ENCODE peak calls at places on chromosomes 6 and 20, in six cellular contexts. C is IMR-90; A is HS-5; Z is epithelial cell of esophagus; S is GM12891; W is central memory CD4-positive, alpha-beta T cell. I is an unnamed sample.

GRCh38 chr6:6688951-6689350 is 100.4 kb downstream of the LY86 start:
- DNase-seq in C (no peak), A (no peak), Z (no peak), S (no peak), W (no peak), I (no peak)

GRCh38 chr20:35893942-35894341 is 60.4 kb downstream of the SCAND1 start:
- DNase-seq in C (no peak), A (no peak), Z (no peak), S (no peak), W (no peak), I (no peak)

GRCh38 chr6:16690244-16691142 is 70.8 kb downstream of the ATXN1 start:
- DNase-seq in C (peak), A (no peak), Z (peak), S (no peak), W (no peak), I (peak)

GRCh38 chr6:29236060-29236459 is 65.4 kb downstream of the OR2J2 start:
- DNase-seq in C (no peak), A (no peak), Z (no peak), S (no peak), W (no peak), I (no peak)

GRCh38 chr6:130026859-130027258 is 8.5 kb downstream of the L3MBTL3 start:
- DNase-seq in C (peak), A (no peak), Z (peak), S (no peak), W (no peak), I (no peak)

GRCh38 chr6:75993236-75994162 is 79.0 kb downstream of the IMPG1 start:
- DNase-seq in C (no peak), A (no peak), Z (no peak), S (no peak), W (no peak), I (no peak)

GRCh38 chr6:159463440-159463839 is 229.6 kb downstream of the SOD2 start:
- DNase-seq in C (peak), A (no peak), Z (no peak), S (no peak), W (no peak), I (peak)

GRCh38 chr20:45095753-45096371 is 5.1 kb downstream of the KCNS1 start:
- DNase-seq in C (peak), A (no peak), Z (peak), S (no peak), W (peak), I (peak)

GRCh38 chr20:62819494-62820174 is 2.8 kb downstream of the COL9A3 start:
- DNase-seq in C (peak), A (no peak), Z (no peak), S (no peak), W (no peak), I (peak)

GRCh38 chr6:111875741-111876140 is 2.5 kb upstream of the FYN start:
- DNase-seq in C (no peak), A (no peak), Z (no peak), S (no peak), W (no peak), I (no peak)

GRCh38 chr6:7197752-7198151 is 90.0 kb downstream of the RREB1 start:
- DNase-seq in C (no peak), A (no peak), Z (no peak), S (no peak), W (no peak), I (no peak)

GRCh38 chr6:71012871-71013456 is 56.1 kb upstream of the B3GAT2 start:
- DNase-seq in C (peak), A (peak), Z (peak), S (peak), W (peak), I (peak)

GRCh38 chr6:28803337-28803709 is 120.5 kb downstream of the TRIM27 start:
- DNase-seq in C (no peak), A (no peak), Z (no peak), S (no peak), W (no peak), I (no peak)

GRCh38 chr6:104928141-104928540 is 28.8 kb upstream of the LIN28B start:
- DNase-seq in C (no peak), A (no peak), Z (no peak), S (no peak), W (no peak), I (no peak)

GRCh38 chr6:39956951-39957350 is 22.7 kb upstream of the MOCS1 start:
- DNase-seq in C (peak), A (no peak), Z (peak), S (no peak), W (no peak), I (peak)

GRCh38 chr6:8825726-8826125 is 390.4 kb upstream of the SLC35B3 start:
- DNase-seq in C (no peak), A (no peak), Z (no peak), S (no peak), W (no peak), I (no peak)

GRCh38 chr20:58014628-58015315 is 213.7 kb downstream of the ANKRD60 start:
- DNase-seq in C (no peak), A (no peak), Z (peak), S (no peak), W (peak), I (no peak)

GRCh38 chr20:61328906-61329558 is 77.0 kb downstream of the CDH4 start:
- DNase-seq in C (peak), A (no peak), Z (peak), S (peak), W (no peak), I (no peak)

GRCh38 chr6:136967874-136968752 is 46.0 kb downstream of the SLC35D3 start:
- DNase-seq in C (peak), A (peak), Z (peak), S (peak), W (peak), I (peak)

GRCh38 chr6:136586295-136586694 is 36.1 kb upstream of the MAP7 start:
- DNase-seq in C (peak), A (peak), Z (peak), S (no peak), W (no peak), I (peak)

GRCh38 chr20:19361801-19362200 is 149.4 kb downstream of the SLC24A3 start:
- DNase-seq in C (no peak), A (no peak), Z (no peak), S (no peak), W (no peak), I (no peak)

GRCh38 chr20:24823989-24824693 is 124.9 kb upstream of the CST7 start:
- DNase-seq in C (no peak), A (no peak), Z (no peak), S (no peak), W (no peak), I (no peak)

GRCh38 chr6:12137480-12137879 is 125.4 kb downstream of the HIVEP1 start:
- DNase-seq in C (peak), A (no peak), Z (peak), S (no peak), W (no peak), I (peak)

GRCh38 chr20:38110525-38111178 is 54.4 kb downstream of the TGM2 start:
- DNase-seq in C (no peak), A (no peak), Z (no peak), S (no peak), W (no peak), I (no peak)

GRCh38 chr20:58271596-58272460 is 37.7 kb upstream of the RAB22A start:
- DNase-seq in C (peak), A (no peak), Z (no peak), S (no peak), W (no peak), I (peak)

GRCh38 chr6:111105578-111105977 is 18.3 kb downstream of the SLC16A10 start:
- DNase-seq in C (peak), A (peak), Z (peak), S (no peak), W (no peak), I (peak)

GRCh38 chr6:73418081-73418741 is 23.6 kb downstream of the DDX43 start:
- DNase-seq in C (peak), A (no peak), Z (no peak), S (no peak), W (no peak), I (peak)

GRCh38 chr6:29797966-29798365 is 29.7 kb upstream of the HLA-G start:
- DNase-seq in C (no peak), A (no peak), Z (no peak), S (no peak), W (no peak), I (no peak)

GRCh38 chr20:25195962-25196700 is 619 bp downstream of the ENTPD6 start:
- DNase-seq in C (peak), A (peak), Z (peak), S (no peak), W (peak), I (no peak)

GRCh38 chr20:56828402-56828801 is 199.3 kb downstream of the TFAP2C start:
- DNase-seq in C (no peak), A (no peak), Z (no peak), S (no peak), W (no peak), I (no peak)

GRCh38 chr20:38034108-38034649 is 633 bp downstream of the RPRD1B start:
- DNase-seq in C (no peak), A (no peak), Z (no peak), S (no peak), W (no peak), I (no peak)

GRCh38 chr20:62363920-62364851 is 2.9 kb downstream of the LAMA5 start:
- DNase-seq in C (no peak), A (no peak), Z (no peak), S (no peak), W (no peak), I (no peak)